ENCODE peak calls at places on chromosomes 11 and 22, in nine cellular contexts. M is kidney; V is CD8-positive, alpha-beta T cell; W is right atrium auricular region; O is bronchial epithelial cell; H is cardiac muscle cell; Y is spleen; N is left ventricle myocardium inferior; B is Peyer's patch. S is an unnamed sample.

GRCh38 chr11:13335319-13335718 is 57.7 kb downstream of the BMAL1 start:
- DNase-seq in V (peak; percentile 58), W (peak; percentile 80), Y (no peak), B (peak; percentile 87), N (peak; percentile 42), O (peak; percentile 62), M (no peak), H (peak; percentile 81), S (peak; percentile 75)

GRCh38 chr22:19599004-19599403 is 74.8 kb upstream of the CLDN5 start:
- DNase-seq in N (no peak), W (no peak), O (no peak), B (peak; percentile 14), V (no peak), Y (no peak), H (no peak), M (no peak), S (no peak)

GRCh38 chr22:46299101-46299500 is 2.4 kb downstream of the GTSE1 start:
- DNase-seq in B (no peak), M (peak; percentile 48), O (no peak), N (no peak), V (no peak), W (no peak), H (no peak), Y (peak; percentile 68), S (no peak)

GRCh38 chr22:41739576-41739975 is 40.3 kb downstream of the MEI1 start:
- DNase-seq in M (no peak), W (no peak), Y (no peak), V (no peak), H (no peak), N (no peak), B (no peak), O (no peak), S (no peak)

GRCh38 chr11:70836071-70836470 is 416.3 kb downstream of the SHANK2 start:
- DNase-seq in N (no peak), H (no peak), V (no peak), O (no peak), W (no peak), B (no peak), Y (no peak), M (peak; percentile 49), S (no peak)

GRCh38 chr11:121341609-121342008 is 49.0 kb downstream of the SC5D start:
- DNase-seq in W (no peak), O (no peak), H (no peak), M (no peak), N (no peak), V (no peak), Y (no peak), B (peak; percentile 53), S (no peak)

GRCh38 chr22:45112136-45112879 is 51.4 kb upstream of the NUP50 start:
- DNase-seq in W (no peak), Y (no peak), V (no peak), H (peak; percentile 27), N (no peak), B (no peak), M (no peak), O (no peak), S (no peak)

GRCh38 chr11:34524696-34525095 is 11.1 kb upstream of the ELF5 start:
- DNase-seq in W (no peak), Y (no peak), V (no peak), B (no peak), M (no peak), H (no peak), O (no peak), N (no peak), S (no peak)

GRCh38 chr11:121418625-121419114 is 33.4 kb upstream of the SORL1 start:
- DNase-seq in Y (peak; percentile 88), O (no peak), H (peak; percentile 21), W (no peak), B (peak; percentile 63), M (no peak), V (peak; percentile 21), N (no peak), S (peak; percentile 52)

GRCh38 chr11:7595951-7596350 is 77.3 kb downstream of the CYB5R2 start:
- DNase-seq in V (no peak), O (no peak), Y (no peak), H (no peak), N (no peak), W (no peak), M (no peak), B (no peak), S (no peak)

GRCh38 chr11:107275632-107276031 is 182.0 kb downstream of the CWF19L2 start:
- DNase-seq in N (no peak), V (no peak), M (no peak), H (no peak), Y (no peak), O (peak; percentile 21), W (no peak), B (no peak), S (no peak)

GRCh38 chr22:29207562-29208501 is 2.1 kb downstream of the EMID1 start:
- DNase-seq in N (no peak), W (no peak), O (no peak), B (no peak), Y (no peak), M (no peak), V (no peak), H (no peak), S (no peak)

GRCh38 chr11:87460842-87461637 is 423.3 kb downstream of the TMEM135 start:
- DNase-seq in M (no peak), B (no peak), H (no peak), W (no peak), O (no peak), N (no peak), V (no peak), Y (no peak), S (no peak)
- H3K4me3 ChIP-seq in M (no peak overlapping the region), B (no peak overlapping the region), H (no peak overlapping the region), W (no peak overlapping the region), O (no peak overlapping the region), N (no peak overlapping the region), V (no peak overlapping the region), Y (no peak overlapping the region), S (no peak overlapping the region)

GRCh38 chr11:73406619-73407018 is 30.4 kb downstream of the RELT start:
- DNase-seq in O (no peak), H (no peak), N (no peak), V (no peak), W (no peak), M (no peak), Y (no peak), B (no peak), S (no peak)
- H3K36me3 ChIP-seq in O (peaks cover 14% of the 10 kb centered on the region), H (peaks cover 4% of the 10 kb centered on the region), N (peaks cover 37% of the 10 kb centered on the region), V (peaks cover 21% of the 10 kb centered on the region), W (peaks cover 48% of the 10 kb centered on the region), M (peaks cover 7% of the 10 kb centered on the region), Y (no peaks in the 10 kb centered on the region), B (no peaks in the 10 kb centered on the region), S (peaks cover 6% of the 10 kb centered on the region)

GRCh38 chr11:35792148-35792845 is 129.7 kb downstream of the TRIM44 start:
- DNase-seq in Y (no peak), O (no peak), B (no peak), N (no peak), M (no peak), W (no peak), H (peak; percentile 35), V (no peak), S (peak; percentile 79)
- TF ChIP-seq CTCF in Y (no peak), O (no peak), B (no peak), N (no peak), M (no peak), W (no peak), H (no peak), V (no peak), S (no peak)

DNA sequence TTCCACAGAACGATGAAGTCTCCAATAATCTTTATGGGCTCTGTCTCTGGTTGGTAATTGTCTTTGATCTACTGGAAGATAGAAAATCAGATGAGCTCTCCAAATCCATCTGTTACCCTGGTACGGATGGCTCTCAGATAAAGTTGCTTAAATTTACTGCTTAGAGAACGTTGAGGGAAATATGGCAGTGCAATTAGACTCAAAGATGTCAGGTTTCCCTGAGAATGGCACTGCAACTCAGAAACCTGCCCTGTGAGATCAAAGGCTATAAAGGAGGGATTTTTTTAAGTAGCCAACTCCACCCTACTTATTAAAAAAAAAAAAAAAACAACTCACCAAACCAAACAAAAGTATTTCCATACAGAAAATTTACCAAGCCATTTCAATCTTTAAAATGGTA is 779 bp upstream of the BIRC3 start:
- DNase-seq in N (no peak), H (no peak), W (no peak), Y (no peak), B (no peak), V (no peak), O (no peak), M (no peak), S (no peak)
- H3K4me3 ChIP-seq in N (peak overlapping the region; percentile 68), H (no peak overlapping the region), W (no peak overlapping the region), Y (peak overlapping the region; percentile 57), B (peak overlapping the region; percentile 71), V (peak overlapping the region; percentile 68), O (no peak overlapping the region), M (no peak overlapping the region), S (no peak overlapping the region)

DNA sequence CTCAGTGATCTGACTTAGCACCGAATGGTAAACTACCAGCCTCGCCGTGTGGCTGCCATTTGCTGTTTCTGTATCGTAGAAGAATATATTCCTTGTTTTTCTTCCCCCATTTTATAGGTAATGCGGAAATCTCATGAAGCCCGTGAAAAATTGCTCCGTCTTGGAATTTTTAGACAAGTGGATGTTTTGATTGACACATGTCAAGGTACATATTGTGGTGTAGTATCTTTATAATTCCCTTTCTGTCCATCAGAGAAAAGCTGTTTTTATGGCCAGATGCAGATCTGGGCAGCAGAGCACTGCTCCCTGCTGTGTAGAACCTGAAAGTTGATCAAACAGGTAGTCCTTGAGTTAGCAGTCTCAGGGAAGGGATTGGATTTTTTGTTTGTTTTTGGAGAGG is 13.4 kb downstream of the SAMM50 start:
- DNase-seq in W (no peak), M (no peak), B (no peak), Y (no peak), V (no peak), O (no peak), N (no peak), H (no peak), S (no peak)
- H3K36me3 ChIP-seq in W (peaks cover 82% of the 10 kb centered on the region), M (peaks cover 55% of the 10 kb centered on the region), B (no peaks in the 10 kb centered on the region), Y (peaks cover 6% of the 10 kb centered on the region), V (peaks cover 69% of the 10 kb centered on the region), O (peaks cover 25% of the 10 kb centered on the region), N (peaks cover 99% of the 10 kb centered on the region), H (peaks cover 58% of the 10 kb centered on the region), S (peaks cover 51% of the 10 kb centered on the region)

GRCh38 chr11:67545280-67545679 is 22.0 kb upstream of the CABP2 start:
- DNase-seq in Y (no peak), O (no peak), M (peak; percentile 78), W (no peak), B (peak; percentile 66), V (no peak), H (peak; percentile 21), N (peak; percentile 56), S (peak; percentile 46)
- TF ChIP-seq CTCF in Y (no peak), O (no peak), M (peak; percentile 37), W (no peak), B (peak; percentile 39), V (no peak), H (no peak), N (peak; percentile 46), S (no peak)

S was measured in A673.